ENCODE peak calls at places on chromosome 13, in five cellular contexts. O is activated T-helper 2 cell treated with anti-CD3 and anti-CD28 coated beads, Interferon-gamma antibody, Interleukin-2, Interleukin-4, amounts not matched to agents 10 μg/mL and 5 μg/mL and 100 μg/mL, durations not matched to agents 14 hours and 24 hours and 36 hours; Q is heart right ventricle; J is H4; L is islet precursor cell. T is an unnamed sample.

GRCh38 chr13:112968380-112968909 is 569 bp upstream of the MCF2L start:
- DNase-seq in O (no peak), Q (peak), J (peak), L (no peak), T (no peak)

GRCh38 chr13:30409911-30410704 is 12.2 kb upstream of the UBE2L5 start:
- DNase-seq in O (no peak), Q (no peak), J (peak), L (peak), T (no peak)

GRCh38 chr13:68099616-68100015 is 869.5 kb upstream of the PCDH9 start:
- DNase-seq in O (no peak), Q (no peak), J (no peak), L (peak), T (no peak)

GRCh38 chr13:45196091-45196490 is 4.8 kb downstream of the KCTD4 start:
- DNase-seq in O (no peak), Q (no peak), J (no peak), L (no peak), T (no peak)

GRCh38 chr13:73833331-73834070 is 300.7 kb downstream of the KLF12 start:
- DNase-seq in O (no peak), Q (no peak), J (no peak), L (no peak), T (no peak)

GRCh38 chr13:51659276-51660127 is 75.2 kb downstream of the WDFY2 start:
- DNase-seq in O (no peak), Q (no peak), J (no peak), L (no peak), T (no peak)

GRCh38 chr13:98416408-98416807 is 160.5 kb downstream of the STK24 start:
- DNase-seq in O (no peak), Q (no peak), J (no peak), L (no peak), T (no peak)

GRCh38 chr13:71460179-71460578 is 406.8 kb downstream of the DACH1 start:
- DNase-seq in O (no peak), Q (no peak), J (no peak), L (no peak), T (no peak)

GRCh38 chr13:80884031-80884785 is 543.3 kb upstream of the SPRY2 start:
- DNase-seq in O (no peak), Q (no peak), J (no peak), L (no peak), T (no peak)

GRCh38 chr13:24233351-24233901 is 72.9 kb downstream of the SPATA13 start:
- DNase-seq in O (no peak), Q (no peak), J (no peak), L (peak), T (no peak)

GRCh38 chr13:20461481-20461859 is 64.2 kb downstream of the CRYL1 start:
- DNase-seq in O (no peak), Q (no peak), J (peak), L (peak), T (peak)

GRCh38 chr13:60226507-60226906 is 62.8 kb upstream of the DIAPH3 start:
- DNase-seq in O (no peak), Q (no peak), J (no peak), L (peak), T (no peak)

GRCh38 chr13:69947577-69947976 is 160.0 kb upstream of the ATXN8OS start:
- DNase-seq in O (no peak), Q (no peak), J (no peak), L (no peak), T (no peak)

GRCh38 chr13:103805771-103806170 is 739.6 kb upstream of the SLC10A2 start:
- DNase-seq in O (no peak), Q (no peak), J (no peak), L (no peak), T (no peak)

GRCh38 chr13:40127476-40127875 is 472.0 kb downstream of the COG6 start:
- DNase-seq in O (no peak), Q (no peak), J (no peak), L (no peak), T (no peak)

GRCh38 chr13:80924596-80924995 is 583.7 kb upstream of the SPRY2 start:
- DNase-seq in O (no peak), Q (no peak), J (no peak), L (peak), T (no peak)

GRCh38 chr13:46039421-46040036 is 13.0 kb downstream of the ZC3H13 start:
- DNase-seq in O (no peak), Q (no peak), J (no peak), L (no peak), T (no peak)

T was measured in T-helper 2 cell treated with Interferon-gamma antibody and Interleukin-4, amounts not matched to agents 5 μg/mL and 100 μg/mL, for 36 hours.